ENCODE peak calls at places on chromosomes 12 and 14, in four cellular contexts. R is activated CD4-positive, alpha-beta T cell treated with anti-CD3 and anti-CD28 coated beads, Interleukin-2, amount 50 U/mL, for 1 hour; C is activated CD4-positive, CD25-positive, alpha-beta regulatory T cell; T is NCI-H345. Y is an unnamed sample.

GRCh38 chr12:8697120-8697475 is 693 bp upstream of the RIMKLB start:
- DNase-seq in R (no peak), C (no peak), T (peak), Y (peak)

GRCh38 chr14:96363751-96364336 is 518 bp downstream of the GSKIP start:
- DNase-seq in R (peak), C (peak), T (peak), Y (peak)

GRCh38 chr12:46555379-46555778 is 182.8 kb upstream of the SLC38A2 start:
- DNase-seq in R (no peak), C (no peak), T (no peak), Y (no peak)

GRCh38 chr12:100955139-100955538 is 160.6 kb downstream of the ANO4 start:
- DNase-seq in R (no peak), C (no peak), T (no peak), Y (no peak)

GRCh38 chr12:110421159-110421661 is 17.7 kb upstream of the ANAPC7 start:
- DNase-seq in R (no peak), C (no peak), T (no peak), Y (no peak)

GRCh38 chr14:44847910-44848309 is 113.8 kb downstream of the KLHL28 start:
- DNase-seq in R (no peak), C (no peak), T (no peak), Y (no peak)

GRCh38 chr14:63727231-63727735 is 582 bp downstream of the SGPP1 start:
- DNase-seq in R (peak), C (no peak), T (peak), Y (no peak)

GRCh38 chr12:38151991-38152700 is 164.4 kb upstream of the ALG10B start:
- DNase-seq in R (no peak), C (no peak), T (no peak), Y (no peak)

GRCh38 chr12:113016796-113017195 is 38.5 kb downstream of the OAS2 start:
- DNase-seq in R (no peak), C (no peak), T (no peak), Y (no peak)

GRCh38 chr12:106138646-106139421 is at the start of gene NUAK1:
- DNase-seq in R (no peak), C (no peak), T (peak), Y (peak)

GRCh38 chr14:73105050-73105449 is 31.3 kb upstream of the PSEN1 start:
- DNase-seq in R (no peak), C (no peak), T (no peak), Y (no peak)

GRCh38 chr14:96934961-96935360 is 137.8 kb downstream of the VRK1 start:
- DNase-seq in R (no peak), C (no peak), T (no peak), Y (no peak)

GRCh38 chr12:124259168-124260066 is 35.5 kb upstream of the RFLNA start:
- DNase-seq in R (no peak), C (no peak), T (no peak), Y (no peak)

GRCh38 chr14:90628825-90629224 is 187.4 kb downstream of the TTC7B start:
- DNase-seq in R (no peak), C (no peak), T (no peak), Y (no peak)

GRCh38 chr14:67620217-67620789 is 583 bp downstream of the ARG2 start:
- DNase-seq in R (no peak), C (no peak), T (peak), Y (no peak)

GRCh38 chr14:48690349-48690748 is 895.8 kb downstream of the RPS29 start:
- DNase-seq in R (no peak), C (no peak), T (no peak), Y (no peak)

GRCh38 chr12:82781288-82782078 is 94.8 kb downstream of the TMTC2 start:
- DNase-seq in R (no peak), C (no peak), T (no peak), Y (no peak)

GRCh38 chr12:15757553-15758255 is 31.5 kb downstream of the EPS8 start:
- DNase-seq in R (no peak), C (no peak), T (no peak), Y (no peak)

GRCh38 chr14:51507556-51508511 is 143.9 kb upstream of the FRMD6 start:
- DNase-seq in R (no peak), C (no peak), T (peak), Y (no peak)

GRCh38 chr12:6038160-6038559 is 86.3 kb downstream of the VWF start:
- DNase-seq in R (peak), C (no peak), T (peak), Y (peak)

GRCh38 chr12:110658882-110659281 is 30.0 kb downstream of the HVCN1 start:
- DNase-seq in R (no peak), C (no peak), T (no peak), Y (no peak)

GRCh38 chr12:16331998-16332397 is 15.4 kb upstream of the MGST1 start:
- DNase-seq in R (no peak), C (no peak), T (no peak), Y (no peak)

GRCh38 chr14:51458563-51458955 is 193.2 kb upstream of the FRMD6 start:
- DNase-seq in R (no peak), C (no peak), T (no peak), Y (no peak)

GRCh38 chr12:64612843-64613242 is 2.5 kb downstream of the RASSF3 start:
- DNase-seq in R (no peak), C (no peak), T (no peak), Y (no peak)

GRCh38 chr14:37583358-37584210 is 11.5 kb downstream of the FOXA1 start:
- DNase-seq in R (no peak), C (no peak), T (peak), Y (peak)

GRCh38 chr14:58738189-58738836 is 100.6 kb downstream of the DACT1 start:
- DNase-seq in R (no peak), C (no peak), T (no peak), Y (no peak)

GRCh38 chr12:90100619-90101018 is 392.0 kb upstream of the ATP2B1 start:
- DNase-seq in R (no peak), C (no peak), T (no peak), Y (no peak)

GRCh38 chr14:102951799-102952198 is 29.3 kb downstream of the AMN start:
- DNase-seq in R (no peak), C (no peak), T (no peak), Y (no peak)

GRCh38 chr14:58107947-58108552 is 44.0 kb downstream of the ARMH4 start:
- DNase-seq in R (peak), C (no peak), T (peak), Y (no peak)

GRCh38 chr14:70698288-70698687 is 56.6 kb downstream of the TTC9 start:
- DNase-seq in R (no peak), C (no peak), T (no peak), Y (no peak)

GRCh38 chr12:117567644-117568043 is 206.2 kb upstream of the NOS1 start:
- DNase-seq in R (no peak), C (no peak), T (no peak), Y (no peak)

GRCh38 chr14:76328457-76329137 is 47.3 kb upstream of the ESRRB start:
- DNase-seq in R (no peak), C (no peak), T (no peak), Y (no peak)

GRCh38 chr12:52036587-52037171 is 14.6 kb upstream of the NR4A1 start:
- DNase-seq in R (peak), C (peak), T (peak), Y (peak)

GRCh38 chr14:101595887-101596721 is 34.8 kb downstream of the DIO3 start:
- DNase-seq in R (no peak), C (peak), T (no peak), Y (no peak)